ENCODE peak calls at places on chromosomes 4 and X, in seven cellular contexts. B is NCI-H1930; G is SK-MEL-5; C is AG20443; V is Daoy; K is stimulated activated CD4-positive, alpha-beta T cell treated with anti-CD3 and anti-CD28 coated beads, Interleukin-15, amount 100 ng/mL, for 24 hours; N is NCI-H1105. J is an unnamed sample.
A peak's percentile ranks its signal among the peaks of the same experiment; 100 is the strongest.

GRCh38 chrX:151019837-151020236 is 36.7 kb downstream of the HMGB3 start:
- DNase-seq in B (no peak), G (peak; percentile 52), C (peak; percentile 17), V (peak; percentile 5), K (no peak), N (no peak), J (no peak)

GRCh38 chrX:44705817-44706551 is 137.8 kb upstream of the DUSP21 start:
- DNase-seq in B (no peak), G (no peak), C (no peak), V (no peak), K (no peak), N (no peak), J (no peak)

GRCh38 chr4:138741366-138741765 is 274.2 kb upstream of the NOCT start:
- DNase-seq in B (no peak), G (no peak), C (no peak), V (no peak), K (no peak), N (no peak), J (no peak)

GRCh38 chr4:179738822-179739221 is 2296.6 kb upstream of the AGA start:
- DNase-seq in B (no peak), G (no peak), C (no peak), V (no peak), K (no peak), N (no peak), J (no peak)

GRCh38 chr4:83224502-83225197 is 59.9 kb downstream of the COQ2 start:
- DNase-seq in B (no peak), G (no peak), C (no peak), V (no peak), K (no peak), N (no peak), J (no peak)

GRCh38 chr4:187908079-187908501 is 87.5 kb upstream of the ZFP42 start:
- DNase-seq in B (no peak), G (no peak), C (peak; percentile 13), V (peak; percentile 15), K (no peak), N (no peak), J (no peak)

GRCh38 chr4:176755001-176755400 is 37.7 kb downstream of the VEGFC start:
- DNase-seq in B (no peak), G (no peak), C (no peak), V (no peak), K (no peak), N (no peak), J (no peak)

GRCh38 chr4:37388672-37389368 is 144.3 kb downstream of the NWD2 start:
- DNase-seq in B (no peak), G (no peak), C (no peak), V (no peak), K (no peak), N (no peak), J (no peak)

GRCh38 chr4:87038837-87039715 is 104.3 kb downstream of the AFF1 start:
- DNase-seq in B (no peak), G (peak; percentile 57), C (peak; percentile 88), V (peak; percentile 85), K (no peak), N (no peak), J (no peak)

GRCh38 chr4:187663076-187663475 is 332.5 kb upstream of the ZFP42 start:
- DNase-seq in B (no peak), G (no peak), C (no peak), V (no peak), K (no peak), N (no peak), J (no peak)

GRCh38 chr4:152278172-152278504 is 257.8 kb downstream of the FBXW7 start:
- DNase-seq in B (no peak), G (no peak), C (no peak), V (no peak), K (no peak), N (no peak), J (no peak)

GRCh38 chrX:97238632-97239031 is 354.9 kb downstream of the RPA4 start:
- DNase-seq in B (no peak), G (no peak), C (no peak), V (peak; percentile 1), K (no peak), N (no peak), J (no peak)

GRCh38 chr4:108466936-108467902 is 153.2 kb upstream of the RPL34 start:
- DNase-seq in B (no peak), G (peak; percentile 48), C (peak; percentile 74), V (peak; percentile 46), K (peak; percentile 15), N (no peak), J (peak; percentile 47)

GRCh38 chr4:158008551-158009218 is 164.1 kb downstream of the GASK1B start:
- DNase-seq in B (no peak), G (no peak), C (peak; percentile 17), V (peak; percentile 41), K (no peak), N (no peak), J (no peak)

GRCh38 chrX:40439625-40440532 is 140.9 kb upstream of the ATP6AP2 start:
- DNase-seq in B (no peak), G (no peak), C (no peak), V (no peak), K (peak; percentile 11), N (no peak), J (peak; percentile 19)

GRCh38 chr4:76091052-76091451 is 16.5 kb downstream of the ART3 start:
- DNase-seq in B (no peak), G (no peak), C (no peak), V (no peak), K (no peak), N (no peak), J (no peak)

GRCh38 chr4:187321741-187322140 is 598.1 kb upstream of the FAT1 start:
- DNase-seq in B (no peak), G (no peak), C (no peak), V (no peak), K (no peak), N (no peak), J (no peak)

GRCh38 chr4:113882668-113883067 is 96.8 kb downstream of the ARSJ start:
- DNase-seq in B (no peak), G (no peak), C (no peak), V (no peak), K (no peak), N (no peak), J (no peak)

GRCh38 chr4:80989921-80990544 is 40.5 kb upstream of the BMP3 start:
- DNase-seq in B (no peak), G (peak; percentile 66), C (peak; percentile 55), V (peak; percentile 0), K (no peak), N (peak; percentile 18), J (no peak)

GRCh38 chr4:138308421-138308820 is 66.3 kb upstream of the SLC7A11 start:
- DNase-seq in B (no peak), G (peak; percentile 95), C (peak; percentile 32), V (peak; percentile 63), K (no peak), N (no peak), J (no peak)

GRCh38 chr4:158610790-158611189 is 60.9 kb downstream of the C4orf46 start:
- DNase-seq in B (no peak), G (no peak), C (no peak), V (peak; percentile 2), K (no peak), N (no peak), J (no peak)

GRCh38 chr4:8546766-8547107 is 33.5 kb upstream of the GPR78 start:
- DNase-seq in B (no peak), G (no peak), C (no peak), V (no peak), K (no peak), N (no peak), J (no peak)

GRCh38 chrX:134542485-134542884 is 82.5 kb downstream of the HPRT1 start:
- DNase-seq in B (no peak), G (no peak), C (peak; percentile 13), V (peak; percentile 28), K (no peak), N (peak; percentile 13), J (no peak)